ENCODE peak calls at places on chromosomes 4 and X, in seven cellular contexts. O is endodermal cell, C is sigmoid colon, D is right atrium auricular region, K is gastrocnemius medialis, A is H9, E is ovary. J is an unnamed sample.

GRCh38 chrX:17154001-17154400 is 207.5 kb downstream of the REPS2 start:
- DNase-seq in O (no peak), C (no peak), D (no peak), K (no peak), A (no peak), E (no peak), J (no peak)

GRCh38 chr4:16217300-16218051 is 8.8 kb downstream of the TAPT1 start:
- DNase-seq in O (no peak), C (no peak), D (no peak), K (no peak), A (no peak), E (no peak), J (no peak)

GRCh38 chr4:118967393-118967792 is 78.7 kb downstream of the SYNPO2 start:
- DNase-seq in O (no peak), C (peak; percentile 62), D (peak; percentile 64), K (peak; percentile 76), A (no peak), E (no peak), J (no peak)

GRCh38 chrX:66728818-66729271 is 90.0 kb upstream of the EDA2R start:
- DNase-seq in O (peak; percentile 82), C (peak; percentile 57), D (no peak), K (peak; percentile 2), A (peak; percentile 67), E (peak; percentile 27), J (peak; percentile 35)

GRCh38 chr4:168150651-168151050 is 58.3 kb downstream of the ANXA10 start:
- DNase-seq in O (no peak), C (no peak), D (no peak), K (no peak), A (no peak), E (no peak), J (no peak)

GRCh38 chr4:872241-872981 is 46.5 kb upstream of the CPLX1 start:
- DNase-seq in O (no peak), C (no peak), D (no peak), K (no peak), A (no peak), E (no peak), J (no peak)

GRCh38 chr4:94721310-94721709 is 36.4 kb upstream of the BMPR1B start:
- DNase-seq in O (no peak), C (no peak), D (no peak), K (no peak), A (no peak), E (no peak), J (no peak)

GRCh38 chrX:16671005-16671404 is 21.0 kb downstream of the S100G start:
- DNase-seq in O (peak; percentile 66), C (no peak), D (no peak), K (peak; percentile 3), A (no peak), E (no peak), J (peak; percentile 36)

GRCh38 chrX:3540105-3540504 is 173.3 kb downstream of the PRKX start:
- DNase-seq in O (no peak), C (no peak), D (no peak), K (no peak), A (no peak), E (no peak), J (no peak)

GRCh38 chr4:113635739-113636437 is 125.7 kb downstream of the CAMK2D start:
- DNase-seq in O (no peak), C (no peak), D (no peak), K (no peak), A (no peak), E (no peak), J (no peak)

GRCh38 chr4:11376146-11376545 is 52.5 kb downstream of the HS3ST1 start:
- DNase-seq in O (no peak), C (no peak), D (no peak), K (no peak), A (no peak), E (no peak), J (no peak)

GRCh38 chrX:18410038-18410437 is 15.4 kb upstream of the CDKL5 start:
- DNase-seq in O (no peak), C (no peak), D (no peak), K (no peak), A (no peak), E (no peak), J (peak; percentile 42)

GRCh38 chr4:99507762-99508161 is 3.1 kb upstream of the C4orf17 start:
- DNase-seq in O (no peak), C (no peak), D (no peak), K (no peak), A (no peak), E (no peak), J (no peak)

GRCh38 chr4:20995591-20995990 is 295.3 kb downstream of the PACRGL start:
- DNase-seq in O (no peak), C (no peak), D (no peak), K (no peak), A (no peak), E (no peak), J (no peak)

GRCh38 chr4:178856139-178856800 is 1414.0 kb upstream of the AGA start:
- DNase-seq in O (no peak), C (no peak), D (no peak), K (no peak), A (no peak), E (no peak), J (no peak)

GRCh38 chr4:105989411-105990242 is 94.4 kb downstream of the NPNT start:
- DNase-seq in O (no peak), C (no peak), D (no peak), K (no peak), A (no peak), E (no peak), J (no peak)

GRCh38 chr4:105991726-105992125 is 96.5 kb downstream of the NPNT start:
- DNase-seq in O (no peak), C (no peak), D (no peak), K (no peak), A (no peak), E (no peak), J (no peak)

GRCh38 chr4:105992641-105993305 is 97.5 kb downstream of the NPNT start:
- DNase-seq in O (no peak), C (no peak), D (no peak), K (no peak), A (no peak), E (no peak), J (no peak)

GRCh38 chr4:105988671-105989070 is 93.4 kb downstream of the NPNT start:
- DNase-seq in O (no peak), C (no peak), D (no peak), K (no peak), A (no peak), E (no peak), J (no peak)

DNA sequence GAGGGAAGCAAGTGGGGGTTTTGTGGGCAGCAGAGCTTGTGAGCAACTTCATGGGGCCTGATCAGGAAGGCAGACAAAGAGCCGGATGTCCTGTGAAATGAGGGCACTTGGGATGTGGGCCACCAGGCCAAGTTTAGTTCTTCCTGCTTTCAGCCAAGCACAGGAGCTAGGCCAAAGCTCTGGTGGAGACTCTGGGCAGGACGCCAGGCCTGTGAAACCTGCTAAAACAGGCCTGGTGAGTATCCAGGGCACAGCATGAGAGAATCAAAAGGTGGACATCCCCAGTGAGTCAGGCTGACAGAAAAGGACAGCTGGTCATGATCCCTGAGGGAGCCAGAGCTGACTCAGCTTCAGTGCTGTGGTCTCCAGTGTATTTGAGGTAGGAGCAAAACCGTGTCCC is 95.7 kb downstream of the NPNT start:
- DNase-seq in O (no peak), C (peak; percentile 89), D (peak; percentile 60), K (peak; percentile 92), A (no peak), E (peak; percentile 36), J (peak; percentile 67)
- H3K27ac ChIP-seq in O (no peak overlapping the region), C (peak overlapping the region; percentile 70), D (peak overlapping the region; percentile 78), K (peak overlapping the region; percentile 91), A (no peak overlapping the region), E (no peak overlapping the region), J (no peak overlapping the region)

GRCh38 chr4:185779520-185779919 is 32.5 kb downstream of the SORBS2 start:
- DNase-seq in O (no peak), C (no peak), D (no peak), K (no peak), A (no peak), E (no peak), J (no peak)
- H3K4me1 ChIP-seq in O (no peaks in the 10 kb centered on the region), C (peaks cover 30% of the 10 kb centered on the region), D (no peaks in the 10 kb centered on the region), K (no peaks in the 10 kb centered on the region), A (peaks cover 3% of the 10 kb centered on the region), E (peaks cover 3% of the 10 kb centered on the region), J (peaks cover 35% of the 10 kb centered on the region)

DNA sequence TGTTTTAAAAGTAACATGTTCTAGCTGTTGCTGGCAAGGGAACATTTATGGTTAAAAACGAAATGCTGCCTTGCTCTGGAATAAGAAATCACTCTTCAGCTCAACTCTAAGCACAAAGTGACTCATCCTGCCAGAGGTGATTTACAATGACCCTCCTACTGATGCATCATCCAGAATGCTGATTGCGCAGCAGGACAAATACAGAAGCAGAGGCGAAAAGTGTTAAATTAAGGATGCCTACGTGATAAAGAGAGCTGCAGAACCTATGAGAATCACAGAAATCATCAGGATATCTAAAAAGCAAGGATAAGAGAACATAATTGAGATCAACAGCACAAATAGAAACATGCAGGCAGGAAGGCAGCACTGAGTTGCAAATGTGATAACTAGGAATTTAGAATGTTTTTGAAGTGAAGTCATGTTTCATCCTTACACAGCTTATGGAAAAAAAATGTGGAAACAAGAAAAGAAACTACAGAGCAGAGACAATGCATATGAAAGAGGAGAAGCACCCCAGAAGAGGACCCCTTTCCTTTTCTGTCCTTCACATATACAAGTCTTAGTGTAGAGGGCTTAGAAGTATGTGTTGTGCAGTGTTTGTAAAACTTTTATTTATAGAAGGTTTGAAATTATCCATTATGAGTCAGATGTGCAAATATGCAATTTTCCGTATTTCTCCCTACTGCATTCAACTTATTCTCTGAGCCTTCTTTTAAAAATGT is 188.4 kb downstream of the SLC7A11 start:
- DNase-seq in O (no peak), C (no peak), D (no peak), K (no peak), A (no peak), E (no peak), J (peak; percentile 52)
- H3K27ac ChIP-seq in O (no peak overlapping the region), C (peak overlapping the region; percentile 59), D (peak overlapping the region; percentile 64), K (no peak overlapping the region), A (no peak overlapping the region), E (no peak overlapping the region), J (no peak overlapping the region)

GRCh38 chrX:40243699-40244098 is 145.9 kb upstream of the BCOR start:
- DNase-seq in O (no peak), C (no peak), D (no peak), K (no peak), A (no peak), E (no peak), J (no peak)

GRCh38 chrX:40240844-40241243 is 143.1 kb upstream of the BCOR start:
- DNase-seq in O (no peak), C (no peak), D (no peak), K (no peak), A (no peak), E (no peak), J (no peak)

GRCh38 chrX:40237745-40238178 is 140.0 kb upstream of the BCOR start:
- DNase-seq in O (peak; percentile 68), C (no peak), D (no peak), K (no peak), A (peak; percentile 42), E (no peak), J (no peak)
- H3K4me1 ChIP-seq in O (peaks cover 2% of the 10 kb centered on the region), C (no peaks in the 10 kb centered on the region), D (no peaks in the 10 kb centered on the region), K (no peaks in the 10 kb centered on the region), A (no peaks in the 10 kb centered on the region), E (no peaks in the 10 kb centered on the region), J (no peaks in the 10 kb centered on the region)

J was measured in adrenal gland.